ENCODE peak calls at places on chromosomes 13 and 19, in seven cellular contexts. One of them, this sample, is unnamed.

GRCh38 chr13:65095118-65095517 is 2135.0 kb downstream of the PCDH9 start:
- DNase-seq in activated CD4-positive, alpha-beta T cell treated with anti-CD3 and anti-CD28 coated beads, Interleukin-2, amount 10 ng/mL, durations not matched to agents 7 days and 5 days: no peak
- DNase-seq in stimulated activated CD8-positive, alpha-beta memory T cell treated with anti-CD3 and anti-CD28 coated beads, Interleukin-7, amount 100 ng/mL, for 1 hour: no peak
- DNase-seq in HT1080: no peak
- DNase-seq in dorsolateral prefrontal cortex: no peak
- DNase-seq in ELR: no peak
- DNase-seq in mesothelial cell of epicardium: no peak
- DNase-seq in this sample: no peak

GRCh38 chr19:55370305-55370988 is at the start of gene IL11:
- DNase-seq in activated CD4-positive, alpha-beta T cell treated with anti-CD3 and anti-CD28 coated beads, Interleukin-2, amount 10 ng/mL, durations not matched to agents 7 days and 5 days: no peak
- DNase-seq in dorsolateral prefrontal cortex: no peak
- DNase-seq in HT1080: peak; percentile 74
- DNase-seq in stimulated activated CD8-positive, alpha-beta memory T cell treated with anti-CD3 and anti-CD28 coated beads, Interleukin-7, amount 100 ng/mL, for 1 hour: no peak
- DNase-seq in mesothelial cell of epicardium: no peak
- DNase-seq in ELR: peak; percentile 88
- DNase-seq in this sample: no peak

GRCh38 chr19:53432088-53432661 is 391 bp downstream of the ZNF761 start:
- DNase-seq in HT1080: peak; percentile 17
- DNase-seq in ELR: peak; percentile 52
- DNase-seq in activated CD4-positive, alpha-beta T cell treated with anti-CD3 and anti-CD28 coated beads, Interleukin-2, amount 10 ng/mL, durations not matched to agents 7 days and 5 days: peak; percentile 17
- DNase-seq in dorsolateral prefrontal cortex: no peak
- DNase-seq in stimulated activated CD8-positive, alpha-beta memory T cell treated with anti-CD3 and anti-CD28 coated beads, Interleukin-7, amount 100 ng/mL, for 1 hour: no peak
- DNase-seq in mesothelial cell of epicardium: peak; percentile 53
- DNase-seq in this sample: no peak

GRCh38 chr19:38168632-38169031 is 55.4 kb downstream of the DPF1 start:
- DNase-seq in dorsolateral prefrontal cortex: no peak
- DNase-seq in HT1080: no peak
- DNase-seq in activated CD4-positive, alpha-beta T cell treated with anti-CD3 and anti-CD28 coated beads, Interleukin-2, amount 10 ng/mL, durations not matched to agents 7 days and 5 days: no peak
- DNase-seq in stimulated activated CD8-positive, alpha-beta memory T cell treated with anti-CD3 and anti-CD28 coated beads, Interleukin-7, amount 100 ng/mL, for 1 hour: no peak
- DNase-seq in mesothelial cell of epicardium: no peak
- DNase-seq in ELR: no peak
- DNase-seq in this sample: no peak

GRCh38 chr19:16445238-16446107 is 26.3 kb downstream of the EPS15L1 start:
- DNase-seq in activated CD4-positive, alpha-beta T cell treated with anti-CD3 and anti-CD28 coated beads, Interleukin-2, amount 10 ng/mL, durations not matched to agents 7 days and 5 days: no peak
- DNase-seq in mesothelial cell of epicardium: no peak
- DNase-seq in dorsolateral prefrontal cortex: no peak
- DNase-seq in ELR: peak; percentile 91
- DNase-seq in HT1080: peak; percentile 78
- DNase-seq in stimulated activated CD8-positive, alpha-beta memory T cell treated with anti-CD3 and anti-CD28 coated beads, Interleukin-7, amount 100 ng/mL, for 1 hour: no peak
- DNase-seq in this sample: no peak

GRCh38 chr19:3506384-3507340 is 551 bp downstream of the FZR1 start:
- DNase-seq in dorsolateral prefrontal cortex: no peak
- DNase-seq in mesothelial cell of epicardium: peak; percentile 44
- DNase-seq in HT1080: no peak
- DNase-seq in ELR: peak; percentile 52
- DNase-seq in activated CD4-positive, alpha-beta T cell treated with anti-CD3 and anti-CD28 coated beads, Interleukin-2, amount 10 ng/mL, durations not matched to agents 7 days and 5 days: peak; percentile 46
- DNase-seq in stimulated activated CD8-positive, alpha-beta memory T cell treated with anti-CD3 and anti-CD28 coated beads, Interleukin-7, amount 100 ng/mL, for 1 hour: no peak
- DNase-seq in this sample: no peak

GRCh38 chr19:35768082-35768421 is 7.3 kb upstream of the ARHGAP33 start:
- DNase-seq in activated CD4-positive, alpha-beta T cell treated with anti-CD3 and anti-CD28 coated beads, Interleukin-2, amount 10 ng/mL, durations not matched to agents 7 days and 5 days: no peak
- DNase-seq in mesothelial cell of epicardium: no peak
- DNase-seq in dorsolateral prefrontal cortex: no peak
- DNase-seq in ELR: no peak
- DNase-seq in stimulated activated CD8-positive, alpha-beta memory T cell treated with anti-CD3 and anti-CD28 coated beads, Interleukin-7, amount 100 ng/mL, for 1 hour: no peak
- DNase-seq in HT1080: no peak
- DNase-seq in this sample: peak; percentile 39

GRCh38 chr19:6654347-6655310 is 15.3 kb downstream of the TNFSF14 start:
- DNase-seq in activated CD4-positive, alpha-beta T cell treated with anti-CD3 and anti-CD28 coated beads, Interleukin-2, amount 10 ng/mL, durations not matched to agents 7 days and 5 days: peak; percentile 66
- DNase-seq in HT1080: no peak
- DNase-seq in mesothelial cell of epicardium: no peak
- DNase-seq in ELR: no peak
- DNase-seq in dorsolateral prefrontal cortex: no peak
- DNase-seq in stimulated activated CD8-positive, alpha-beta memory T cell treated with anti-CD3 and anti-CD28 coated beads, Interleukin-7, amount 100 ng/mL, for 1 hour: no peak
- DNase-seq in this sample: no peak

GRCh38 chr13:49220856-49221614 is 897 bp downstream of the MLNR start:
- DNase-seq in dorsolateral prefrontal cortex: no peak
- DNase-seq in HT1080: no peak
- DNase-seq in stimulated activated CD8-positive, alpha-beta memory T cell treated with anti-CD3 and anti-CD28 coated beads, Interleukin-7, amount 100 ng/mL, for 1 hour: no peak
- DNase-seq in activated CD4-positive, alpha-beta T cell treated with anti-CD3 and anti-CD28 coated beads, Interleukin-2, amount 10 ng/mL, durations not matched to agents 7 days and 5 days: no peak
- DNase-seq in ELR: peak; percentile 38
- DNase-seq in mesothelial cell of epicardium: no peak
- DNase-seq in this sample: no peak

GRCh38 chr13:74135306-74136088 is 1.3 kb upstream of the KLF12 start:
- DNase-seq in HT1080: peak; percentile 56
- DNase-seq in ELR: peak; percentile 85
- DNase-seq in activated CD4-positive, alpha-beta T cell treated with anti-CD3 and anti-CD28 coated beads, Interleukin-2, amount 10 ng/mL, durations not matched to agents 7 days and 5 days: peak; percentile 62
- DNase-seq in dorsolateral prefrontal cortex: no peak
- DNase-seq in mesothelial cell of epicardium: peak; percentile 70
- DNase-seq in stimulated activated CD8-positive, alpha-beta memory T cell treated with anti-CD3 and anti-CD28 coated beads, Interleukin-7, amount 100 ng/mL, for 1 hour: peak; percentile 30
- DNase-seq in this sample: no peak

GRCh38 chr13:44149821-44150220 is 223.8 kb upstream of the SERP2 start:
- DNase-seq in ELR: no peak
- DNase-seq in dorsolateral prefrontal cortex: no peak
- DNase-seq in mesothelial cell of epicardium: no peak
- DNase-seq in HT1080: no peak
- DNase-seq in activated CD4-positive, alpha-beta T cell treated with anti-CD3 and anti-CD28 coated beads, Interleukin-2, amount 10 ng/mL, durations not matched to agents 7 days and 5 days: no peak
- DNase-seq in stimulated activated CD8-positive, alpha-beta memory T cell treated with anti-CD3 and anti-CD28 coated beads, Interleukin-7, amount 100 ng/mL, for 1 hour: no peak
- DNase-seq in this sample: no peak

GRCh38 chr19:805161-805561 is 7.9 kb downstream of the PTBP1 start:
- DNase-seq in mesothelial cell of epicardium: no peak
- DNase-seq in activated CD4-positive, alpha-beta T cell treated with anti-CD3 and anti-CD28 coated beads, Interleukin-2, amount 10 ng/mL, durations not matched to agents 7 days and 5 days: no peak
- DNase-seq in dorsolateral prefrontal cortex: no peak
- DNase-seq in HT1080: no peak
- DNase-seq in ELR: no peak
- DNase-seq in stimulated activated CD8-positive, alpha-beta memory T cell treated with anti-CD3 and anti-CD28 coated beads, Interleukin-7, amount 100 ng/mL, for 1 hour: no peak
- DNase-seq in this sample: no peak

GRCh38 chr13:76527041-76527440 is 359.2 kb downstream of the KCTD12 start:
- DNase-seq in activated CD4-positive, alpha-beta T cell treated with anti-CD3 and anti-CD28 coated beads, Interleukin-2, amount 10 ng/mL, durations not matched to agents 7 days and 5 days: no peak
- DNase-seq in HT1080: no peak
- DNase-seq in stimulated activated CD8-positive, alpha-beta memory T cell treated with anti-CD3 and anti-CD28 coated beads, Interleukin-7, amount 100 ng/mL, for 1 hour: no peak
- DNase-seq in mesothelial cell of epicardium: no peak
- DNase-seq in ELR: no peak
- DNase-seq in dorsolateral prefrontal cortex: no peak
- DNase-seq in this sample: no peak

GRCh38 chr13:31887311-31887710 is 144.3 kb upstream of the FRY start:
- DNase-seq in ELR: no peak
- DNase-seq in dorsolateral prefrontal cortex: no peak
- DNase-seq in stimulated activated CD8-positive, alpha-beta memory T cell treated with anti-CD3 and anti-CD28 coated beads, Interleukin-7, amount 100 ng/mL, for 1 hour: no peak
- DNase-seq in activated CD4-positive, alpha-beta T cell treated with anti-CD3 and anti-CD28 coated beads, Interleukin-2, amount 10 ng/mL, durations not matched to agents 7 days and 5 days: no peak
- DNase-seq in mesothelial cell of epicardium: no peak
- DNase-seq in HT1080: no peak
- DNase-seq in this sample: no peak

GRCh38 chr19:47049307-47049700 is 880 bp upstream of the TMEM160 start:
- DNase-seq in HT1080: peak; percentile 38
- DNase-seq in mesothelial cell of epicardium: no peak
- DNase-seq in dorsolateral prefrontal cortex: no peak
- DNase-seq in stimulated activated CD8-positive, alpha-beta memory T cell treated with anti-CD3 and anti-CD28 coated beads, Interleukin-7, amount 100 ng/mL, for 1 hour: no peak
- DNase-seq in activated CD4-positive, alpha-beta T cell treated with anti-CD3 and anti-CD28 coated beads, Interleukin-2, amount 10 ng/mL, durations not matched to agents 7 days and 5 days: no peak
- DNase-seq in ELR: peak; percentile 44
- DNase-seq in this sample: no peak

GRCh38 chr13:24636776-24637175 is 43.4 kb upstream of the ATP12A start:
- DNase-seq in HT1080: no peak
- DNase-seq in dorsolateral prefrontal cortex: no peak
- DNase-seq in stimulated activated CD8-positive, alpha-beta memory T cell treated with anti-CD3 and anti-CD28 coated beads, Interleukin-7, amount 100 ng/mL, for 1 hour: no peak
- DNase-seq in activated CD4-positive, alpha-beta T cell treated with anti-CD3 and anti-CD28 coated beads, Interleukin-2, amount 10 ng/mL, durations not matched to agents 7 days and 5 days: no peak
- DNase-seq in ELR: no peak
- DNase-seq in mesothelial cell of epicardium: no peak
- DNase-seq in this sample: no peak

GRCh38 chr19:10604460-10604980 is 17.4 kb upstream of the AP1M2 start:
- DNase-seq in activated CD4-positive, alpha-beta T cell treated with anti-CD3 and anti-CD28 coated beads, Interleukin-2, amount 10 ng/mL, durations not matched to agents 7 days and 5 days: peak; percentile 19
- DNase-seq in mesothelial cell of epicardium: no peak
- DNase-seq in ELR: peak; percentile 37
- DNase-seq in stimulated activated CD8-positive, alpha-beta memory T cell treated with anti-CD3 and anti-CD28 coated beads, Interleukin-7, amount 100 ng/mL, for 1 hour: no peak
- DNase-seq in dorsolateral prefrontal cortex: no peak
- DNase-seq in HT1080: no peak
- DNase-seq in this sample: no peak

This sample was measured in posterior cingulate gyrus.